ENCODE peak calls at places on chromosome 3, in ten cellular contexts. B, Q, G, W, I, J, C, L, D and E are unnamed samples.

GRCh38 chr3:99128740-99129505 is 227.4 kb upstream of the DCBLD2 start:
- DNase-seq in B (no peak), Q (no peak), G (no peak), W (peak), I (peak), J (no peak), C (peak), L (no peak), D (peak), E (peak)

GRCh38 chr3:88003115-88003755 is 55.6 kb downstream of the CGGBP1 start:
- DNase-seq in B (peak), Q (no peak), G (no peak), W (peak), I (peak), J (peak), C (peak), L (no peak), D (peak), E (no peak)

GRCh38 chr3:126473292-126474168 is 2.2 kb downstream of the ZXDC start:
- DNase-seq in B (no peak), Q (no peak), G (no peak), W (no peak), I (no peak), J (no peak), C (no peak), L (no peak), D (no peak), E (no peak)

GRCh38 chr3:64422192-64422591 is 196.9 kb upstream of the PRICKLE2 start:
- DNase-seq in B (no peak), Q (no peak), G (no peak), W (no peak), I (no peak), J (no peak), C (no peak), L (no peak), D (no peak), E (no peak)

GRCh38 chr3:174229916-174230315 is 629.2 kb upstream of the NAALADL2 start:
- DNase-seq in B (no peak), Q (no peak), G (no peak), W (no peak), I (no peak), J (no peak), C (peak), L (no peak), D (no peak), E (no peak)

GRCh38 chr3:14875411-14876175 is 56.8 kb downstream of the FGD5 start:
- DNase-seq in B (no peak), Q (no peak), G (peak), W (no peak), I (no peak), J (no peak), C (no peak), L (no peak), D (no peak), E (no peak)

GRCh38 chr3:52531636-52532516 is 1.8 kb downstream of the NT5DC2 start:
- DNase-seq in B (no peak), Q (no peak), G (peak), W (no peak), I (no peak), J (no peak), C (peak), L (no peak), D (no peak), E (no peak)

GRCh38 chr3:169494982-169495381 is 168.5 kb downstream of the MECOM start:
- DNase-seq in B (no peak), Q (no peak), G (no peak), W (no peak), I (no peak), J (no peak), C (no peak), L (no peak), D (no peak), E (no peak)

GRCh38 chr3:47512416-47513124 is 942 bp downstream of the ELP6 start:
- DNase-seq in B (no peak), Q (no peak), G (peak), W (peak), I (peak), J (peak), C (peak), L (peak), D (no peak), E (no peak)

GRCh38 chr3:173913397-173913796 is 515.9 kb downstream of the NLGN1 start:
- DNase-seq in B (no peak), Q (no peak), G (no peak), W (no peak), I (peak), J (no peak), C (peak), L (no peak), D (no peak), E (no peak)

GRCh38 chr3:110568246-110568645 is 503.4 kb upstream of the NECTIN3 start:
- DNase-seq in B (no peak), Q (no peak), G (no peak), W (peak), I (no peak), J (no peak), C (peak), L (no peak), D (no peak), E (peak)

GRCh38 chr3:48402281-48402732 is 27.6 kb downstream of the PLXNB1 start:
- DNase-seq in B (no peak), Q (no peak), G (peak), W (no peak), I (no peak), J (no peak), C (peak), L (no peak), D (no peak), E (peak)

GRCh38 chr3:56855856-56856538 is 54.2 kb upstream of the ARHGEF3 start:
- DNase-seq in B (peak), Q (no peak), G (no peak), W (no peak), I (peak), J (peak), C (peak), L (no peak), D (peak), E (no peak)

GRCh38 chr3:19948192-19948591 is 1.3 kb downstream of the RAB5A start:
- DNase-seq in B (no peak), Q (no peak), G (no peak), W (no peak), I (no peak), J (no peak), C (no peak), L (no peak), D (no peak), E (no peak)

GRCh38 chr3:133282239-133282638 is 117.6 kb upstream of the BFSP2 start:
- DNase-seq in B (no peak), Q (no peak), G (no peak), W (no peak), I (no peak), J (no peak), C (peak), L (no peak), D (no peak), E (no peak)

GRCh38 chr3:112569265-112569664 is 7.4 kb downstream of the SLC35A5 start:
- DNase-seq in B (no peak), Q (no peak), G (no peak), W (no peak), I (no peak), J (no peak), C (no peak), L (no peak), D (no peak), E (no peak)

GRCh38 chr3:50028336-50028735 is 60.4 kb upstream of the RBM5 start:
- DNase-seq in B (no peak), Q (no peak), G (no peak), W (no peak), I (no peak), J (no peak), C (peak), L (no peak), D (no peak), E (no peak)

GRCh38 chr3:11335056-11335608 is 62.9 kb downstream of the ATG7 start:
- DNase-seq in B (peak), Q (no peak), G (no peak), W (peak), I (peak), J (peak), C (peak), L (no peak), D (peak), E (no peak)

GRCh38 chr3:48634661-48635221 is 520 bp downstream of the SLC26A6 start:
- DNase-seq in B (peak), Q (peak), G (peak), W (peak), I (peak), J (peak), C (peak), L (peak), D (no peak), E (peak)

GRCh38 chr3:72447059-72447946 is 400.9 kb downstream of the SHQ1 start:
- DNase-seq in B (peak), Q (peak), G (peak), W (peak), I (peak), J (peak), C (peak), L (peak), D (peak), E (peak)

GRCh38 chr3:139123377-139124095 is 78.8 kb upstream of the PRR23C start:
- DNase-seq in B (no peak), Q (no peak), G (no peak), W (no peak), I (no peak), J (no peak), C (peak), L (no peak), D (no peak), E (no peak)

GRCh38 chr3:13415236-13416001 is 4.7 kb downstream of the NUP210 start:
- DNase-seq in B (no peak), Q (no peak), G (no peak), W (no peak), I (no peak), J (no peak), C (no peak), L (no peak), D (no peak), E (no peak)

GRCh38 chr3:143109861-143110260 is 9.7 kb upstream of the CHST2 start:
- DNase-seq in B (no peak), Q (no peak), G (no peak), W (no peak), I (no peak), J (no peak), C (no peak), L (no peak), D (no peak), E (no peak)

GRCh38 chr3:3714572-3714971 is 84.7 kb upstream of the LRRN1 start:
- DNase-seq in B (no peak), Q (no peak), G (no peak), W (no peak), I (peak), J (no peak), C (no peak), L (no peak), D (no peak), E (no peak)

GRCh38 chr3:101781166-101781565 is 2.2 kb downstream of the NXPE3 start:
- DNase-seq in B (no peak), Q (no peak), G (no peak), W (no peak), I (no peak), J (no peak), C (peak), L (no peak), D (no peak), E (peak)